ENCODE peak calls at places on chromosomes 11 and 22, in five cellular contexts. One of them, this sample, is unnamed.

GRCh38 chr22:30158277-30158676 is 78.0 kb downstream of the HORMAD2 start:
- DNase-seq in gastrocnemius medialis: no peak
- DNase-seq in stimulated activated CD8-positive, alpha-beta memory T cell treated with anti-CD3 and anti-CD28 coated beads, Interleukin-4, amount 100 ng/mL, for 1 hour: no peak
- DNase-seq in T-helper 9 cell: no peak
- DNase-seq in EH: no peak
- DNase-seq in this sample: no peak

GRCh38 chr22:40588726-40589125 is 47.8 kb downstream of the MRTFA start:
- DNase-seq in gastrocnemius medialis: no peak
- DNase-seq in stimulated activated CD8-positive, alpha-beta memory T cell treated with anti-CD3 and anti-CD28 coated beads, Interleukin-4, amount 100 ng/mL, for 1 hour: no peak
- DNase-seq in T-helper 9 cell: no peak
- DNase-seq in EH: peak
- DNase-seq in this sample: peak

GRCh38 chr11:114259551-114259983 is 36.6 kb upstream of the NNMT start:
- DNase-seq in gastrocnemius medialis: no peak
- DNase-seq in stimulated activated CD8-positive, alpha-beta memory T cell treated with anti-CD3 and anti-CD28 coated beads, Interleukin-4, amount 100 ng/mL, for 1 hour: no peak
- DNase-seq in T-helper 9 cell: no peak
- DNase-seq in EH: no peak
- DNase-seq in this sample: no peak

GRCh38 chr11:64758330-64759079 is 1.3 kb downstream of the PYGM start:
- DNase-seq in gastrocnemius medialis: no peak
- DNase-seq in stimulated activated CD8-positive, alpha-beta memory T cell treated with anti-CD3 and anti-CD28 coated beads, Interleukin-4, amount 100 ng/mL, for 1 hour: no peak
- DNase-seq in T-helper 9 cell: no peak
- DNase-seq in EH: no peak
- DNase-seq in this sample: no peak

GRCh38 chr11:14249121-14249963 is 109.6 kb downstream of the RRAS2 start:
- DNase-seq in gastrocnemius medialis: no peak
- DNase-seq in stimulated activated CD8-positive, alpha-beta memory T cell treated with anti-CD3 and anti-CD28 coated beads, Interleukin-4, amount 100 ng/mL, for 1 hour: peak
- DNase-seq in T-helper 9 cell: peak
- DNase-seq in EH: peak
- DNase-seq in this sample: peak

GRCh38 chr11:69617220-69617619 is 23.7 kb upstream of the CCND1 start:
- DNase-seq in gastrocnemius medialis: no peak
- DNase-seq in stimulated activated CD8-positive, alpha-beta memory T cell treated with anti-CD3 and anti-CD28 coated beads, Interleukin-4, amount 100 ng/mL, for 1 hour: no peak
- DNase-seq in T-helper 9 cell: no peak
- DNase-seq in EH: no peak
- DNase-seq in this sample: no peak

GRCh38 chr11:47837292-47837691 is 10.9 kb downstream of the NUP160 start:
- DNase-seq in gastrocnemius medialis: no peak
- DNase-seq in stimulated activated CD8-positive, alpha-beta memory T cell treated with anti-CD3 and anti-CD28 coated beads, Interleukin-4, amount 100 ng/mL, for 1 hour: no peak
- DNase-seq in T-helper 9 cell: no peak
- DNase-seq in EH: no peak
- DNase-seq in this sample: no peak

GRCh38 chr11:61863548-61864081 is 27.7 kb downstream of the FADS3 start:
- DNase-seq in gastrocnemius medialis: no peak
- DNase-seq in stimulated activated CD8-positive, alpha-beta memory T cell treated with anti-CD3 and anti-CD28 coated beads, Interleukin-4, amount 100 ng/mL, for 1 hour: no peak
- DNase-seq in T-helper 9 cell: no peak
- DNase-seq in EH: no peak
- DNase-seq in this sample: no peak

GRCh38 chr11:117960406-117960805 is 25.8 kb upstream of the IL10RA start:
- DNase-seq in gastrocnemius medialis: no peak
- DNase-seq in stimulated activated CD8-positive, alpha-beta memory T cell treated with anti-CD3 and anti-CD28 coated beads, Interleukin-4, amount 100 ng/mL, for 1 hour: no peak
- DNase-seq in T-helper 9 cell: no peak
- DNase-seq in EH: no peak
- DNase-seq in this sample: no peak